ENCODE peak calls at places on chromosomes 3 and 15, in four cellular contexts. J is Karpas-422, B is Panc1, H is uterus. M is an unnamed sample. For H3K4me1 and H3K27me3, the result is how much of the 10 kb centered on the place peaks cover.

GRCh38 chr3:125647318-125648014 is 52.2 kb upstream of the OSBPL11 start:
- DNase-seq in H (no peak), J (no peak), B (no peak), M (no peak)

GRCh38 chr3:9422712-9423424 is 25.5 kb downstream of the SETD5 start:
- DNase-seq in J (no peak), B (peak), H (peak), M (peak)

GRCh38 chr15:50182233-50183013 is 427 bp downstream of the SLC27A2 start:
- DNase-seq in J (no peak), B (no peak), H (no peak), M (no peak)

GRCh38 chr3:183327343-183327742 is 74.3 kb downstream of the B3GNT5 start:
- DNase-seq in H (no peak), J (no peak), B (no peak), M (no peak)

GRCh38 chr3:82409842-82410241 is 648.4 kb upstream of the GBE1 start:
- DNase-seq in B (no peak), J (no peak), H (no peak), M (no peak)

GRCh38 chr15:68614621-68615035 is 35.8 kb downstream of the CORO2B start:
- DNase-seq in B (no peak), J (no peak), H (no peak), M (peak)

GRCh38 chr15:60798821-60799220 is 319.9 kb upstream of the ICE2 start:
- DNase-seq in B (no peak), H (no peak), J (no peak), M (no peak)

GRCh38 chr3:126300761-126301481 is 56.3 kb downstream of the KLF15 start:
- DNase-seq in H (peak), J (no peak), B (no peak), M (no peak)

GRCh38 chr3:139473155-139473771 is 3.1 kb downstream of the RBP2 start:
- DNase-seq in H (no peak), B (no peak), J (no peak), M (no peak)

GRCh38 chr15:91572110-91572509 is 281.4 kb upstream of the SLCO3A1 start:
- DNase-seq in J (no peak), B (no peak), H (peak), M (peak)

GRCh38 chr3:53161345-53161819 is 373 bp downstream of the PRKCD start:
- DNase-seq in H (peak), B (no peak), J (peak), M (no peak)

GRCh38 chr15:27669641-27670040 is 429.5 kb downstream of the OCA2 start:
- DNase-seq in H (no peak), B (no peak), J (no peak), M (no peak)

GRCh38 chr15:45869034-45869668 is 234.3 kb downstream of the SQOR start:
- DNase-seq in H (no peak), B (no peak), J (no peak), M (no peak)

GRCh38 chr15:87669846-87670245 is 586.7 kb downstream of the NTRK3 start:
- DNase-seq in J (no peak), H (no peak), B (no peak), M (no peak)

GRCh38 chr3:47420044-47420430 is 39.2 kb downstream of the PTPN23 start:
- DNase-seq in H (no peak), J (no peak), B (no peak), M (no peak)

GRCh38 chr3:37534940-37535339 is 326.7 kb upstream of the CTDSPL start:
- DNase-seq in B (no peak), H (no peak), J (no peak), M (no peak)

GRCh38 chr15:55859681-55860080 is 116.7 kb upstream of the PRTG start:
- DNase-seq in B (no peak), H (no peak), J (no peak), M (no peak)

GRCh38 chr3:114362815-114363214 is 69.0 kb downstream of the TIGIT start:
- DNase-seq in J (peak), B (no peak), H (no peak), M (no peak)

GRCh38 chr3:37456270-37456708 is 281.9 kb upstream of the LRRFIP2 start:
- DNase-seq in H (peak), J (no peak), B (no peak), M (peak)

GRCh38 chr3:65833761-65834505 is 204.8 kb downstream of the MAGI1 start:
- DNase-seq in B (no peak), H (no peak), J (no peak), M (no peak)

GRCh38 chr15:41870689-41871081 is 23.2 kb downstream of the SPTBN5 start:
- DNase-seq in H (no peak), B (peak), J (no peak), M (no peak)

GRCh38 chr3:138609898-138610266 is 1.3 kb downstream of the FAIM start:
- DNase-seq in B (no peak), J (peak), H (no peak), M (no peak)

GRCh38 chr15:25175033-25175788 is 220.4 kb downstream of the SNRPN start:
- DNase-seq in H (peak), J (no peak), B (no peak), M (peak)

GRCh38 chr15:92899910-92900711 is at the start of gene CHD2:
- DNase-seq in H (peak), B (peak), J (peak), M (peak)

DNA sequence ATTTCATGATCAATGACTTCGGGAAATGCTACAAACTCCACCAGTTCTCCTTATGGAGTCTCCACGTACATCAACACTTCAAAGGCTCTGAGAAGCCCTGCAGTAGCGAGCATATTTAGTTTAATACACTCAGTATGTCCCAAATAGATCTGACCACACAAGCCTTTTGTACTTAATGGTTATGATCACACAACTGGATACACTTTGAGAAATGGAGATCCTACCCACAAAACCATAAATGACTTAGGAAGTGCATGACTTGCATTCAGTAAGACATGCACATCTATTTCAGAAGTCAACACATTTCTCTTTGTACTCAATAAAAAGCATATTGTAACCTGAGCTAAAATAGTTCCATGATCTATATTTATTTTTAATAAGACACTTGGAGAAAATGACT is 103.6 kb upstream of the SPATA12 start:
- DNase-seq in H (no peak), J (no peak), B (no peak), M (no peak)
- H3K4me1 ChIP-seq in H (under half), J (under half), B (under half), M (under half)

GRCh38 chr3:155978324-155978723 is 107.9 kb downstream of the GMPS start:
- DNase-seq in H (no peak), B (no peak), J (no peak), M (no peak)
- H3K27me3 ChIP-seq in H (under half), B (under half), J (under half), M (under half)

GRCh38 chr15:66714543-66714981 is 12.5 kb downstream of the SMAD6 start:
- DNase-seq in J (no peak), B (no peak), H (no peak), M (no peak)
- H3K4me1 ChIP-seq in J (under half), B (half or more), H (under half), M (under half)

GRCh38 chr15:34514251-34514760 is 69.1 kb downstream of the GOLGA8B start:
- DNase-seq in B (no peak), H (peak), J (no peak), M (no peak)

GRCh38 chr15:34512628-34513027 is 70.8 kb downstream of the GOLGA8B start:
- DNase-seq in H (no peak), B (no peak), J (no peak), M (no peak)
- H3K27me3 ChIP-seq in H (under half), B (under half), J (under half), M (under half)

DNA sequence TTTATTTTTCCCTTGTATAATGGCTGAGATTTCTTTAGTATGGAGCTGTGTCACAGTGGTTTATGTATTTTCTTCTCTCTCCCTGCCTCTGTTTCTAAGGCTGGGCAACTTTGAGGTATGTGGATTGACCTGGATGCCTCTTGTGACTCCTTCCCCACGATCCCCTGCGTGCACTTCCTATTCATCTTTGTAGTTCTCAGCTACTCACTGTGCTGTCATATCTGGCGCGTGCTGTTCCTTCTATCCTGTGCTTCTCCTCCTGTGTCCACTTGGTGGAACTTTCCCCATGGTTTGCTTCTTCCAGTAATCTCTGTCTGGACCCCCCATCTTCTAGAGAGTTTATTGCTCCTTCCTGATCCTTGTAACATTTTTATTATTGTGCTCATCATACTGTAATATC is 97.3 kb downstream of the AKAP13 start:
- DNase-seq in H (no peak), J (no peak), B (no peak), M (no peak)
- H3K4me1 ChIP-seq in H (under half), J (half or more), B (under half), M (under half)

DNA sequence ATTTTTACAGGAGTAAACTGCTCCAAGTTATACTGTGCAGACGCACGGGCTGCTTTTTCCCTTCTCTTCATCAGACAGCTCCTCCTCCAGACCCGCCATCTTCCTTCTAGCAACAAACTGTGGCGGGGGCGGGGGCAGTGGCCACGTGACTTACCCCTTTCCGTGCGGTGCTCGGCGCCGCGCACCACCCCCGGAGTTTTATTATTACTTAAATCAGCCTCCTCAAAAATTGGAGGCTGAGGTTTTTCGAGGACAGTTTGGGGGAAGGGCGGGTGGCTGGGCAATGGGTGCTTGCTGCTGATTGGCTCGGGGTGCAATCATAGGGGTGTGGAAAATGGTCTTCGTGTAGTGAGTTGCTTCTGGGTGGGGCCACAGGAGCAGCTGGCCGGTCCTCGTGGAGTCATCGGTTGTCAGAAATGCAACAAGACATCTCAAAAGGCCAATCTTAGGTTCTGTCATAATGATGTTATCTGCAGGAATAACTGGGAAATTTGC is 77.1 kb upstream of the MFGE8 start:
- DNase-seq in H (no peak), J (no peak), B (no peak), M (peak)
- H3K27me3 ChIP-seq in H (under half), J (under half), B (under half), M (under half)

GRCh38 chr15:63243776-63244175 is 33.6 kb upstream of the APH1B start:
- DNase-seq in J (no peak), H (no peak), B (no peak), M (no peak)

GRCh38 chr15:63244976-63245645 is 32.3 kb upstream of the APH1B start:
- DNase-seq in B (no peak), J (no peak), H (no peak), M (no peak)

GRCh38 chr15:63246691-63247464 is 30.5 kb upstream of the APH1B start:
- DNase-seq in H (peak), J (peak), B (no peak), M (no peak)

GRCh38 chr15:63243101-63243500 is 34.3 kb upstream of the APH1B start:
- DNase-seq in J (no peak), H (peak), B (no peak), M (no peak)

DNA sequence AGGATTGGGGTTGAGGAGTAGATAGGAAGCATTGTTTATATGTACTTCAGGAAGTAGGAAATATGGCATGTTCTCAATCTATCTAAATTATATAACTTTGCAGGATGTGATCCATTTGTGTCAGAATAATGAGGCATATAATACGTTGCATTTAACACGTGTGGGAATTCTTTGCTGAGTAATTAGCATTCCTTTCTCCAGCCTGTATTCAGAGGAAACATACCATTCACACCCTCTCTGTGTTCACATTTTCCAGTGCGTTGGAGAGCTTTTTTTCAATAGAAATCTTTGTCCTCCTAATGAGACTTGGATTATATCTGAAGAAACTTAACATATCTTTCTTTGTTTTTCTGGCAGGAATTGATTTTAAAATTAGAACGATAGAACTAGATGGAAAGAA is 33.0 kb upstream of the APH1B start:
- DNase-seq in H (no peak), J (no peak), B (no peak), M (no peak)
- H3K4me1 ChIP-seq in H (under half), J (under half), B (under half), M (under half)

DNA sequence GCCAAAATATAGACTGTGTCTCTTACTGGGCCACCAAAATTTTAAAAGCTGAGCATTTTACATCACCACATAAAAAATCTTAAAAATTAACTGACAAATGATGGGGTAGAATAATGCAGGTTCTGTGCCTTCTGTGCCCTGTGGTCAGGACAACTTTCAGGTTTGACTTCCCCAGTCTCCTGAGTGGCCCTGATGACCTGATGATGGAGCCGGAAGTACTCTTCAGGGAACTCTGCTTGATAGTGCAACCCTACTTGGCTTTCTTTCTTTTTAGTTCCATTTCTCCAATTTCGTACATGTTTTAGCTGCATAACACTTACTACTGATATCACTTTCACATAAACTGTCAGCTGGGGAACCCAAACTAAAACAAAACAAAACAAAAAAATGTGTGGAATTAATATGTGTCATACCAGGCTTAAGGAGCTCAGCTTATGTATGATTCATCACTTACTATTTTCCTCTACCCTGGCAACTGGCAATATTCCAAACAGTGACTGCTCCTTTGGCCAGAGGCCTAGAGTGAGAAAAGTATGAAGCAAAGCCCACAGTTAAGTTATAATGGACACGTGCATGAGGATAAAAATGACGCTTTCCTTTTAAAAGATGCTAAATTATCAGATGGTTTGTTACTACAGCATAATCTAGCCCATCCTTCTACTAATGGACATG is 194.3 kb downstream of the BCHE start:
- DNase-seq in H (peak), B (peak), J (no peak), M (peak)
- H3K27me3 ChIP-seq in H (under half), B (under half), J (under half), M (under half)

M was measured in BE2C.